ENCODE peak calls at places on chromosomes 1 and 21, in six cellular contexts. One of them, this sample, is unnamed.

GRCh38 chr1:11804666-11805453 is 904 bp downstream of the MTHFR start:
- DNase-seq in mesenteric fat pad: no peak
- DNase-seq in dorsolateral prefrontal cortex: no peak
- DNase-seq in choroid plexus epithelial cell: peak; percentile 81
- DNase-seq in fibroblast of gingiva: peak; percentile 18
- DNase-seq in mucosa of gallbladder: no peak
- DNase-seq in this sample: peak; percentile 57

GRCh38 chr21:36859744-36860501 is 106.5 kb downstream of the HLCS start:
- DNase-seq in mesenteric fat pad: no peak
- DNase-seq in dorsolateral prefrontal cortex: no peak
- DNase-seq in choroid plexus epithelial cell: peak; percentile 67
- DNase-seq in fibroblast of gingiva: no peak
- DNase-seq in mucosa of gallbladder: peak; percentile 62
- DNase-seq in this sample: peak; percentile 72

GRCh38 chr1:236552096-236552495 is 28.3 kb downstream of the LGALS8 start:
- DNase-seq in mesenteric fat pad: no peak
- DNase-seq in dorsolateral prefrontal cortex: no peak
- DNase-seq in choroid plexus epithelial cell: no peak
- DNase-seq in fibroblast of gingiva: no peak
- DNase-seq in mucosa of gallbladder: no peak
- DNase-seq in this sample: no peak

GRCh38 chr21:27734146-27734545 is 767.3 kb upstream of the ADAMTS5 start:
- DNase-seq in mesenteric fat pad: no peak
- DNase-seq in dorsolateral prefrontal cortex: no peak
- DNase-seq in choroid plexus epithelial cell: peak; percentile 96
- DNase-seq in fibroblast of gingiva: peak; percentile 84
- DNase-seq in mucosa of gallbladder: no peak
- DNase-seq in this sample: no peak

GRCh38 chr1:113984710-113985109 is 5.4 kb downstream of the OLFML3 start:
- DNase-seq in mesenteric fat pad: no peak
- DNase-seq in dorsolateral prefrontal cortex: no peak
- DNase-seq in choroid plexus epithelial cell: no peak
- DNase-seq in fibroblast of gingiva: no peak
- DNase-seq in mucosa of gallbladder: no peak
- DNase-seq in this sample: no peak

GRCh38 chr1:186828612-186829542 is at the start of gene PLA2G4A:
- DNase-seq in mesenteric fat pad: no peak
- DNase-seq in dorsolateral prefrontal cortex: peak; percentile 36
- DNase-seq in choroid plexus epithelial cell: peak; percentile 91
- DNase-seq in fibroblast of gingiva: peak; percentile 75
- DNase-seq in mucosa of gallbladder: peak; percentile 58
- DNase-seq in this sample: peak; percentile 19

GRCh38 chr1:228059536-228060457 is 22.7 kb upstream of the ARF1 start:
- DNase-seq in mesenteric fat pad: peak; percentile 89
- DNase-seq in dorsolateral prefrontal cortex: peak; percentile 12
- DNase-seq in choroid plexus epithelial cell: no peak
- DNase-seq in fibroblast of gingiva: no peak
- DNase-seq in mucosa of gallbladder: peak; percentile 96
- DNase-seq in this sample: peak; percentile 65

GRCh38 chr1:161351482-161351881 is 16.2 kb downstream of the CFAP126 start:
- DNase-seq in mesenteric fat pad: no peak
- DNase-seq in dorsolateral prefrontal cortex: no peak
- DNase-seq in choroid plexus epithelial cell: peak; percentile 48
- DNase-seq in fibroblast of gingiva: no peak
- DNase-seq in mucosa of gallbladder: no peak
- DNase-seq in this sample: no peak

GRCh38 chr1:44423706-44424546 is 18.9 kb downstream of the RNF220 start:
- DNase-seq in mesenteric fat pad: no peak
- DNase-seq in dorsolateral prefrontal cortex: no peak
- DNase-seq in choroid plexus epithelial cell: peak; percentile 59
- DNase-seq in fibroblast of gingiva: peak; percentile 9
- DNase-seq in mucosa of gallbladder: peak; percentile 77
- DNase-seq in this sample: no peak

GRCh38 chr1:209704584-209704983 is at the start of gene HSD11B1:
- DNase-seq in mesenteric fat pad: no peak
- DNase-seq in dorsolateral prefrontal cortex: peak; percentile 84
- DNase-seq in choroid plexus epithelial cell: peak; percentile 94
- DNase-seq in fibroblast of gingiva: peak; percentile 95
- DNase-seq in mucosa of gallbladder: peak; percentile 69
- DNase-seq in this sample: peak; percentile 88

GRCh38 chr1:110477445-110477957 is 26.6 kb downstream of the PROK1 start:
- DNase-seq in mesenteric fat pad: no peak
- DNase-seq in dorsolateral prefrontal cortex: no peak
- DNase-seq in choroid plexus epithelial cell: no peak
- DNase-seq in fibroblast of gingiva: no peak
- DNase-seq in mucosa of gallbladder: no peak
- DNase-seq in this sample: no peak

GRCh38 chr1:44044071-44044801 is 13.0 kb upstream of the SLC6A9 start:
- DNase-seq in mesenteric fat pad: no peak
- DNase-seq in dorsolateral prefrontal cortex: no peak
- DNase-seq in choroid plexus epithelial cell: no peak
- DNase-seq in fibroblast of gingiva: no peak
- DNase-seq in mucosa of gallbladder: no peak
- DNase-seq in this sample: no peak

GRCh38 chr21:45390831-45391742 is 13.9 kb upstream of the COL18A1 start:
- DNase-seq in mesenteric fat pad: peak; percentile 83
- DNase-seq in dorsolateral prefrontal cortex: no peak
- DNase-seq in choroid plexus epithelial cell: no peak
- DNase-seq in fibroblast of gingiva: no peak
- DNase-seq in mucosa of gallbladder: no peak
- DNase-seq in this sample: no peak

GRCh38 chr1:33876970-33877680 is 13.2 kb downstream of the HMGB4 start:
- DNase-seq in mesenteric fat pad: no peak
- DNase-seq in dorsolateral prefrontal cortex: peak; percentile 69
- DNase-seq in choroid plexus epithelial cell: no peak
- DNase-seq in fibroblast of gingiva: no peak
- DNase-seq in mucosa of gallbladder: no peak
- DNase-seq in this sample: peak; percentile 56

GRCh38 chr1:185245466-185245865 is 71.6 kb downstream of the IVNS1ABP start:
- DNase-seq in mesenteric fat pad: no peak
- DNase-seq in dorsolateral prefrontal cortex: no peak
- DNase-seq in choroid plexus epithelial cell: no peak
- DNase-seq in fibroblast of gingiva: no peak
- DNase-seq in mucosa of gallbladder: no peak
- DNase-seq in this sample: no peak

This sample was measured in psoas muscle.